ENCODE peak calls at places on chromosomes 7 and 10, in nine cellular contexts. U is HFF-Myc; B is stomach; G is fibroblast of lung; K is activated CD4-positive, alpha-beta T cell treated with anti-CD3 and anti-CD28 coated beads, Interleukin-2, amount 50 U/mL, for 24 hours; O is DND-41; E is GM04503; Q is iPS-NIHi11; R is stimulated activated CD8-positive, alpha-beta memory T cell treated with anti-CD3 and anti-CD28 coated beads, Interleukin-7, amount 100 ng/mL, for 1 hour. J is an unnamed sample.
A peak's percentile ranks its signal among the peaks of the same experiment; 100 is the strongest.

GRCh38 chr7:27133409-27134157 is 3.0 kb upstream of the HOXA4 start:
- DNase-seq in U (no peak), E (no peak), O (no peak), R (no peak), B (no peak), Q (no peak), K (no peak), G (no peak), J (no peak)

GRCh38 chr10:109996766-109997171 is 11.0 kb upstream of the ADD3 start:
- DNase-seq in R (no peak), U (no peak), E (no peak), Q (no peak), G (no peak), O (no peak), B (no peak), K (no peak), J (no peak)

GRCh38 chr10:3786295-3786981 is 1.4 kb upstream of the KLF6 start:
- DNase-seq in Q (peak; percentile 57), U (no peak), O (peak; percentile 32), B (no peak), G (peak; percentile 62), R (no peak), K (no peak), E (no peak), J (peak; percentile 40)

GRCh38 chr10:317219-317868 is 182.1 kb downstream of the ZMYND11 start:
- DNase-seq in O (no peak), U (no peak), K (no peak), B (no peak), Q (no peak), G (peak; percentile 98), R (no peak), E (peak; percentile 34), J (peak; percentile 52)

GRCh38 chr7:43637114-43637806 is 54.4 kb downstream of the STK17A start:
- DNase-seq in B (no peak), K (no peak), R (no peak), Q (no peak), O (no peak), E (no peak), U (no peak), G (no peak), J (no peak)

GRCh38 chr10:15879663-15880062 is 19.4 kb upstream of the MINDY3 start:
- DNase-seq in U (no peak), Q (peak; percentile 14), O (no peak), B (no peak), K (no peak), R (no peak), E (no peak), G (no peak), J (no peak)

GRCh38 chr7:158975526-158976467 is 119.4 kb downstream of the DYNC2I1 start:
- DNase-seq in E (no peak), U (no peak), G (no peak), K (peak; percentile 15), Q (no peak), R (no peak), O (peak; percentile 84), B (no peak), J (no peak)

GRCh38 chr10:42553064-42553407 is 85.3 kb downstream of the ZNF33B start:
- DNase-seq in U (no peak), Q (no peak), E (no peak), O (no peak), K (no peak), G (no peak), R (no peak), B (no peak), J (no peak)

GRCh38 chr10:42970451-42971250 is 106.2 kb upstream of the RET start:
- DNase-seq in K (no peak), R (no peak), B (peak; percentile 22), U (no peak), O (no peak), Q (no peak), G (no peak), E (no peak), J (peak; percentile 9)

GRCh38 chr10:119333146-119333792 is 125.9 kb downstream of the GRK5 start:
- DNase-seq in G (peak; percentile 16), O (peak; percentile 76), B (no peak), Q (no peak), E (no peak), R (no peak), U (peak; percentile 27), K (peak; percentile 58), J (no peak)

GRCh38 chr10:4144802-4145201 is 359.8 kb upstream of the KLF6 start:
- DNase-seq in G (peak; percentile 53), K (no peak), O (no peak), Q (no peak), E (no peak), B (no peak), R (no peak), U (no peak), J (no peak)

GRCh38 chr10:103042908-103043307 is 124.8 kb downstream of the CNNM2 start:
- DNase-seq in O (no peak), B (no peak), E (no peak), R (no peak), G (no peak), Q (no peak), U (no peak), K (no peak), J (no peak)

GRCh38 chr7:37430126-37430525 is 18.5 kb downstream of the ELMO1 start:
- DNase-seq in G (no peak), O (no peak), Q (no peak), K (no peak), B (no peak), R (no peak), E (no peak), U (no peak), J (no peak)

GRCh38 chr10:118590334-118590733 is 5.1 kb downstream of the PRLHR start:
- DNase-seq in R (no peak), B (peak; percentile 46), K (no peak), G (peak; percentile 17), O (no peak), Q (no peak), E (no peak), U (no peak), J (no peak)

GRCh38 chr7:80453699-80454340 is 58.0 kb downstream of the GNAT3 start:
- DNase-seq in R (no peak), O (no peak), G (peak; percentile 69), E (no peak), Q (no peak), U (peak; percentile 12), K (no peak), B (no peak), J (no peak)

GRCh38 chr7:117098457-117098856 is 145.2 kb downstream of the ST7 start:
- DNase-seq in E (peak; percentile 99), U (peak; percentile 40), B (no peak), K (no peak), G (peak; percentile 95), R (no peak), Q (no peak), O (no peak), J (no peak)

GRCh38 chr10:80599424-80599847 is 61.7 kb downstream of the SH2D4B start:
- DNase-seq in G (peak; percentile 36), B (no peak), R (no peak), O (peak; percentile 39), E (no peak), Q (peak; percentile 84), K (peak; percentile 7), U (no peak), J (no peak)

GRCh38 chr7:157497367-157497743 is 160.6 kb downstream of the DNAJB6 start:
- DNase-seq in Q (no peak), K (no peak), B (peak; percentile 19), U (no peak), G (no peak), R (no peak), O (no peak), E (no peak), J (no peak)